ENCODE peak calls at places on chromosomes 4 and X, in five cellular contexts. J, X, A, T and P are unnamed samples.

GRCh38 chr4:78247541-78248285 is 190.6 kb downstream of the FRAS1 start:
- DNase-seq in J (no peak), X (no peak), A (no peak), T (no peak), P (no peak)

GRCh38 chrX:66892004-66892403 is 253.1 kb upstream of the EDA2R start:
- DNase-seq in J (no peak), X (no peak), A (no peak), T (no peak), P (no peak)

GRCh38 chr4:6032249-6033244 is 14.3 kb upstream of the C4orf50 start:
- DNase-seq in J (no peak), X (no peak), A (no peak), T (peak), P (no peak)

GRCh38 chrX:123909498-123909897 is 49.6 kb downstream of the XIAP start:
- DNase-seq in J (peak), X (no peak), A (no peak), T (no peak), P (no peak)

GRCh38 chr4:67762091-67762490 is 7.9 kb upstream of the GNRHR start:
- DNase-seq in J (no peak), X (no peak), A (no peak), T (no peak), P (no peak)

GRCh38 chr4:82372502-82372873 is 1.3 kb downstream of the HNRNPD start:
- DNase-seq in J (peak), X (no peak), A (peak), T (peak), P (peak)

GRCh38 chrX:106144755-106145639 is 23.1 kb upstream of the PWWP3B start:
- DNase-seq in J (no peak), X (no peak), A (no peak), T (no peak), P (no peak)

GRCh38 chr4:127809173-127809800 is 27.2 kb downstream of the HSPA4L start:
- DNase-seq in J (peak), X (no peak), A (peak), T (no peak), P (no peak)

GRCh38 chrX:84336646-84337045 is 148.6 kb upstream of the RPS6KA6 start:
- DNase-seq in J (no peak), X (no peak), A (no peak), T (no peak), P (no peak)

GRCh38 chrX:9231491-9231890 is 197.6 kb upstream of the FAM9B start:
- DNase-seq in J (peak), X (no peak), A (no peak), T (no peak), P (no peak)

GRCh38 chrX:24148118-24148517 is 1.4 kb upstream of the ZFX start:
- DNase-seq in J (no peak), X (no peak), A (no peak), T (no peak), P (no peak)

GRCh38 chrX:21885568-21885967 is 29.8 kb downstream of the YY2 start:
- DNase-seq in J (peak), X (no peak), A (peak), T (no peak), P (no peak)

GRCh38 chr4:78661923-78662521 is 110.5 kb downstream of the ANXA3 start:
- DNase-seq in J (no peak), X (no peak), A (no peak), T (no peak), P (no peak)